ENCODE peak calls at places on chromosomes 2 and 18, in six cellular contexts. Y is left lobe of liver; B is activated CD8-positive, alpha-beta memory T cell treated with anti-CD3 and anti-CD28 coated beads, Interleukin-2, amount 50 U/mL, for 4 hours; C is sciatic nerve; Z is CD4-positive, alpha-beta T cell; N is GM13977. O is an unnamed sample.
A peak's percentile ranks its signal among the peaks of the same experiment; 100 is the strongest.

GRCh38 chr2:3465844-3466481 is 53.4 kb downstream of the ADI1 start:
- DNase-seq in N (no peak), C (no peak), Y (no peak), Z (no peak), B (no peak), O (no peak)

GRCh38 chr18:48860276-48861180 is 90.2 kb downstream of the SMAD7 start:
- DNase-seq in B (no peak), N (no peak), C (no peak), Z (no peak), Y (no peak), O (no peak)

GRCh38 chr2:165634855-165635254 is 159.2 kb downstream of the GALNT3 start:
- DNase-seq in B (no peak), Z (no peak), Y (no peak), C (peak; percentile 61), N (no peak), O (no peak)

GRCh38 chr2:32863803-32864202 is 83.0 kb upstream of the LTBP1 start:
- DNase-seq in N (no peak), C (no peak), Z (no peak), B (no peak), Y (no peak), O (no peak)

GRCh38 chr2:10920764-10921468 is 9.2 kb downstream of the KCNF1 start:
- DNase-seq in Y (no peak), C (no peak), Z (no peak), B (no peak), N (no peak), O (no peak)

GRCh38 chr2:31097962-31098361 is 40.3 kb downstream of the GALNT14 start:
- DNase-seq in Y (no peak), Z (no peak), N (no peak), B (no peak), C (no peak), O (no peak)

GRCh38 chr2:239550336-239550735 is 149.5 kb upstream of the HDAC4 start:
- DNase-seq in B (no peak), N (no peak), C (no peak), Y (no peak), Z (no peak), O (no peak)

GRCh38 chr2:43541165-43541564 is 54.7 kb downstream of the THADA start:
- DNase-seq in B (no peak), Z (no peak), N (no peak), C (no peak), Y (no peak), O (no peak)

GRCh38 chr2:161576421-161576820 is 47.8 kb upstream of the SLC4A10 start:
- DNase-seq in N (peak; percentile 30), B (no peak), Y (no peak), C (no peak), Z (no peak), O (peak; percentile 56)

GRCh38 chr2:40144022-40144421 is 307.9 kb downstream of the SLC8A1 start:
- DNase-seq in C (no peak), B (no peak), Z (no peak), Y (no peak), N (no peak), O (no peak)

O was measured in GM12865.